ENCODE peak calls at places on chromosomes 13 and 19, in ten cellular contexts. One of them, this sample, is unnamed.

GRCh38 chr19:11034449-11035213 is 54.6 kb upstream of the LDLR start:
- DNase-seq in uterus: no peak
- DNase-seq in tibial nerve: no peak
- DNase-seq in GM06990: no peak
- DNase-seq in Caco-2: no peak
- DNase-seq in foreskin fibroblast: no peak
- DNase-seq in HFF-Myc: no peak
- DNase-seq in neuronal stem cell: no peak
- DNase-seq in CD8-positive, alpha-beta memory T cell: no peak
- DNase-seq in AG09309: no peak
- DNase-seq in this sample: no peak

GRCh38 chr19:28045621-28046020 is 1167.3 kb downstream of the UQCRFS1 start:
- DNase-seq in uterus: no peak
- DNase-seq in GM06990: no peak
- DNase-seq in foreskin fibroblast: no peak
- DNase-seq in HFF-Myc: no peak
- DNase-seq in neuronal stem cell: no peak
- DNase-seq in tibial nerve: no peak
- DNase-seq in AG09309: no peak
- DNase-seq in Caco-2: no peak
- DNase-seq in CD8-positive, alpha-beta memory T cell: no peak
- DNase-seq in this sample: no peak

GRCh38 chr13:27403252-27403678 is 21.2 kb upstream of the GTF3A start:
- DNase-seq in foreskin fibroblast: peak; percentile 28
- DNase-seq in GM06990: no peak
- DNase-seq in tibial nerve: no peak
- DNase-seq in uterus: no peak
- DNase-seq in neuronal stem cell: no peak
- DNase-seq in CD8-positive, alpha-beta memory T cell: no peak
- DNase-seq in HFF-Myc: no peak
- DNase-seq in Caco-2: no peak
- DNase-seq in AG09309: peak; percentile 65
- DNase-seq in this sample: no peak

GRCh38 chr13:28313579-28313978 is 175.2 kb downstream of the PAN3 start:
- DNase-seq in tibial nerve: no peak
- DNase-seq in Caco-2: no peak
- DNase-seq in AG09309: no peak
- DNase-seq in uterus: no peak
- DNase-seq in GM06990: no peak
- DNase-seq in CD8-positive, alpha-beta memory T cell: no peak
- DNase-seq in foreskin fibroblast: no peak
- DNase-seq in HFF-Myc: no peak
- DNase-seq in neuronal stem cell: no peak
- DNase-seq in this sample: no peak

GRCh38 chr19:18397242-18398202 is at the start of gene LRRC25:
- DNase-seq in HFF-Myc: no peak
- DNase-seq in Caco-2: no peak
- DNase-seq in GM06990: no peak
- DNase-seq in CD8-positive, alpha-beta memory T cell: no peak
- DNase-seq in uterus: no peak
- DNase-seq in foreskin fibroblast: no peak
- DNase-seq in AG09309: no peak
- DNase-seq in tibial nerve: peak; percentile 33
- DNase-seq in neuronal stem cell: peak; percentile 57
- DNase-seq in this sample: peak; percentile 23

GRCh38 chr13:73499685-73500084 is 440.9 kb downstream of the KLF5 start:
- DNase-seq in AG09309: no peak
- DNase-seq in Caco-2: no peak
- DNase-seq in tibial nerve: no peak
- DNase-seq in GM06990: no peak
- DNase-seq in neuronal stem cell: no peak
- DNase-seq in uterus: no peak
- DNase-seq in foreskin fibroblast: no peak
- DNase-seq in HFF-Myc: no peak
- DNase-seq in CD8-positive, alpha-beta memory T cell: no peak
- DNase-seq in this sample: no peak

GRCh38 chr19:34474233-34474989 is 7.1 kb upstream of the WTIP start:
- DNase-seq in AG09309: no peak
- DNase-seq in neuronal stem cell: no peak
- DNase-seq in uterus: no peak
- DNase-seq in tibial nerve: no peak
- DNase-seq in CD8-positive, alpha-beta memory T cell: no peak
- DNase-seq in Caco-2: no peak
- DNase-seq in HFF-Myc: no peak
- DNase-seq in GM06990: no peak
- DNase-seq in foreskin fibroblast: peak; percentile 24
- DNase-seq in this sample: no peak

GRCh38 chr13:98445340-98446233 is 131.3 kb downstream of the STK24 start:
- DNase-seq in Caco-2: peak; percentile 77
- DNase-seq in tibial nerve: peak; percentile 78
- DNase-seq in uterus: peak; percentile 82
- DNase-seq in GM06990: peak; percentile 74
- DNase-seq in foreskin fibroblast: peak; percentile 47
- DNase-seq in neuronal stem cell: peak; percentile 54
- DNase-seq in HFF-Myc: no peak
- DNase-seq in CD8-positive, alpha-beta memory T cell: peak; percentile 74
- DNase-seq in AG09309: no peak
- DNase-seq in this sample: peak; percentile 71

GRCh38 chr13:27005556-27005955 is 166.1 kb downstream of the USP12 start:
- DNase-seq in foreskin fibroblast: no peak
- DNase-seq in AG09309: no peak
- DNase-seq in neuronal stem cell: no peak
- DNase-seq in CD8-positive, alpha-beta memory T cell: no peak
- DNase-seq in GM06990: no peak
- DNase-seq in Caco-2: no peak
- DNase-seq in HFF-Myc: no peak
- DNase-seq in tibial nerve: no peak
- DNase-seq in uterus: no peak
- DNase-seq in this sample: no peak

GRCh38 chr13:39509616-39510015 is 93.4 kb downstream of the LHFPL6 start:
- DNase-seq in AG09309: no peak
- DNase-seq in foreskin fibroblast: no peak
- DNase-seq in GM06990: no peak
- DNase-seq in neuronal stem cell: no peak
- DNase-seq in tibial nerve: no peak
- DNase-seq in Caco-2: no peak
- DNase-seq in uterus: no peak
- DNase-seq in HFF-Myc: no peak
- DNase-seq in CD8-positive, alpha-beta memory T cell: no peak
- DNase-seq in this sample: no peak

GRCh38 chr13:72101768-72102400 is 234.9 kb upstream of the DACH1 start:
- DNase-seq in AG09309: no peak
- DNase-seq in GM06990: no peak
- DNase-seq in HFF-Myc: no peak
- DNase-seq in foreskin fibroblast: no peak
- DNase-seq in tibial nerve: no peak
- DNase-seq in CD8-positive, alpha-beta memory T cell: no peak
- DNase-seq in Caco-2: no peak
- DNase-seq in neuronal stem cell: no peak
- DNase-seq in uterus: no peak
- DNase-seq in this sample: no peak

GRCh38 chr19:8126511-8126910 is 22.9 kb downstream of the FBN3 start:
- DNase-seq in tibial nerve: no peak
- DNase-seq in foreskin fibroblast: no peak
- DNase-seq in AG09309: no peak
- DNase-seq in GM06990: no peak
- DNase-seq in HFF-Myc: no peak
- DNase-seq in CD8-positive, alpha-beta memory T cell: no peak
- DNase-seq in uterus: no peak
- DNase-seq in neuronal stem cell: no peak
- DNase-seq in Caco-2: no peak
- DNase-seq in this sample: no peak

GRCh38 chr13:46667687-46668281 is 114.8 kb downstream of the LRCH1 start:
- DNase-seq in neuronal stem cell: no peak
- DNase-seq in GM06990: no peak
- DNase-seq in foreskin fibroblast: no peak
- DNase-seq in HFF-Myc: no peak
- DNase-seq in AG09309: no peak
- DNase-seq in Caco-2: no peak
- DNase-seq in uterus: no peak
- DNase-seq in tibial nerve: no peak
- DNase-seq in CD8-positive, alpha-beta memory T cell: peak; percentile 50
- DNase-seq in this sample: no peak
- H3K4me3 ChIP-seq in neuronal stem cell: no peak overlapping the region
- H3K4me3 ChIP-seq in GM06990: peak overlapping the region; percentile 49
- H3K4me3 ChIP-seq in foreskin fibroblast: peak overlapping the region; percentile 41
- H3K4me3 ChIP-seq in HFF-Myc: no peak overlapping the region
- H3K4me3 ChIP-seq in AG09309: peak overlapping the region; percentile 25
- H3K4me3 ChIP-seq in Caco-2: no peak overlapping the region
- H3K4me3 ChIP-seq in uterus: no peak overlapping the region
- H3K4me3 ChIP-seq in tibial nerve: peak overlapping the region; percentile 29
- H3K4me3 ChIP-seq in CD8-positive, alpha-beta memory T cell: peak overlapping the region; percentile 44
- H3K4me3 ChIP-seq in this sample: no peak overlapping the region

GRCh38 chr13:44331912-44332840 is 41.4 kb upstream of the SERP2 start:
- DNase-seq in Caco-2: no peak
- DNase-seq in GM06990: no peak
- DNase-seq in HFF-Myc: peak; percentile 60
- DNase-seq in neuronal stem cell: no peak
- DNase-seq in AG09309: no peak
- DNase-seq in uterus: peak; percentile 88
- DNase-seq in foreskin fibroblast: peak; percentile 38
- DNase-seq in tibial nerve: peak; percentile 67
- DNase-seq in CD8-positive, alpha-beta memory T cell: no peak
- DNase-seq in this sample: no peak
- H3K4me3 ChIP-seq in Caco-2: no peak overlapping the region
- H3K4me3 ChIP-seq in GM06990: no peak overlapping the region
- H3K4me3 ChIP-seq in HFF-Myc: no peak overlapping the region
- H3K4me3 ChIP-seq in neuronal stem cell: no peak overlapping the region
- H3K4me3 ChIP-seq in AG09309: no peak overlapping the region
- H3K4me3 ChIP-seq in uterus: no peak overlapping the region
- H3K4me3 ChIP-seq in foreskin fibroblast: no peak overlapping the region
- H3K4me3 ChIP-seq in tibial nerve: no peak overlapping the region
- H3K4me3 ChIP-seq in CD8-positive, alpha-beta memory T cell: no peak overlapping the region
- H3K4me3 ChIP-seq in this sample: no peak overlapping the region

GRCh38 chr13:113027566-113027965 is 58.6 kb downstream of the MCF2L start:
- DNase-seq in tibial nerve: no peak
- DNase-seq in GM06990: no peak
- DNase-seq in Caco-2: no peak
- DNase-seq in HFF-Myc: no peak
- DNase-seq in uterus: no peak
- DNase-seq in AG09309: no peak
- DNase-seq in neuronal stem cell: no peak
- DNase-seq in CD8-positive, alpha-beta memory T cell: no peak
- DNase-seq in foreskin fibroblast: no peak
- DNase-seq in this sample: no peak

GRCh38 chr13:113029487-113030258 is 60.7 kb downstream of the MCF2L start:
- DNase-seq in HFF-Myc: no peak
- DNase-seq in neuronal stem cell: peak; percentile 59
- DNase-seq in Caco-2: peak; percentile 74
- DNase-seq in CD8-positive, alpha-beta memory T cell: peak; percentile 48
- DNase-seq in AG09309: no peak
- DNase-seq in foreskin fibroblast: no peak
- DNase-seq in uterus: no peak
- DNase-seq in tibial nerve: no peak
- DNase-seq in GM06990: peak; percentile 38
- DNase-seq in this sample: peak; percentile 40

GRCh38 chr13:113028336-113029060 is 59.5 kb downstream of the MCF2L start:
- DNase-seq in tibial nerve: no peak
- DNase-seq in foreskin fibroblast: no peak
- DNase-seq in uterus: no peak
- DNase-seq in AG09309: no peak
- DNase-seq in GM06990: no peak
- DNase-seq in CD8-positive, alpha-beta memory T cell: no peak
- DNase-seq in Caco-2: no peak
- DNase-seq in neuronal stem cell: no peak
- DNase-seq in HFF-Myc: no peak
- DNase-seq in this sample: no peak

GRCh38 chr13:113027095-113027494 is 58.1 kb downstream of the MCF2L start:
- DNase-seq in neuronal stem cell: no peak
- DNase-seq in Caco-2: no peak
- DNase-seq in uterus: no peak
- DNase-seq in GM06990: no peak
- DNase-seq in HFF-Myc: no peak
- DNase-seq in AG09309: no peak
- DNase-seq in CD8-positive, alpha-beta memory T cell: no peak
- DNase-seq in tibial nerve: no peak
- DNase-seq in foreskin fibroblast: no peak
- DNase-seq in this sample: no peak

DNA sequence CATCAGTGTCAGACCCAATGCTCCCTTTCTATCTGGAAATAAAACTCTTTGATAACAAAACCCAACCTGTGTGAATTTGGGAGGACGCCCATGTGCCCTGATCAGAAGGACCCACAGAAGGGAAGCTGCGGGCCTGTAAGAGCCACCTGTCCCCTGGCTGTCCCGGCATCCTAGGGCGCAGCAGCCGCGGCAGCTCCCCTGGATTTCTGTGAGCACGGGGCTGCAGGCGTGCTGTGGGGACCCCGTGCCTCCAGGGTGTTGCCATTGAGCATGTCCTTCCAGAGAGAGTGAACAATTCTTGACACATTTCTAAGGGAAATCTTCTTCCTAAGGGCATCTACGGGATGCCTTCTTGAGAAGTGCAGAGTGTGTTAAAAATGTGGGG is 60.0 kb downstream of the MCF2L start:
- DNase-seq in uterus: no peak
- DNase-seq in AG09309: no peak
- DNase-seq in tibial nerve: no peak
- DNase-seq in neuronal stem cell: no peak
- DNase-seq in HFF-Myc: no peak
- DNase-seq in CD8-positive, alpha-beta memory T cell: no peak
- DNase-seq in GM06990: no peak
- DNase-seq in foreskin fibroblast: no peak
- DNase-seq in Caco-2: no peak
- DNase-seq in this sample: no peak
- H3K4me3 ChIP-seq in uterus: no peak overlapping the region
- H3K4me3 ChIP-seq in AG09309: no peak overlapping the region
- H3K4me3 ChIP-seq in tibial nerve: no peak overlapping the region
- H3K4me3 ChIP-seq in neuronal stem cell: no peak overlapping the region
- H3K4me3 ChIP-seq in HFF-Myc: no peak overlapping the region
- H3K4me3 ChIP-seq in CD8-positive, alpha-beta memory T cell: no peak overlapping the region
- H3K4me3 ChIP-seq in GM06990: no peak overlapping the region
- H3K4me3 ChIP-seq in foreskin fibroblast: no peak overlapping the region
- H3K4me3 ChIP-seq in Caco-2: no peak overlapping the region
- H3K4me3 ChIP-seq in this sample: no peak overlapping the region

DNA sequence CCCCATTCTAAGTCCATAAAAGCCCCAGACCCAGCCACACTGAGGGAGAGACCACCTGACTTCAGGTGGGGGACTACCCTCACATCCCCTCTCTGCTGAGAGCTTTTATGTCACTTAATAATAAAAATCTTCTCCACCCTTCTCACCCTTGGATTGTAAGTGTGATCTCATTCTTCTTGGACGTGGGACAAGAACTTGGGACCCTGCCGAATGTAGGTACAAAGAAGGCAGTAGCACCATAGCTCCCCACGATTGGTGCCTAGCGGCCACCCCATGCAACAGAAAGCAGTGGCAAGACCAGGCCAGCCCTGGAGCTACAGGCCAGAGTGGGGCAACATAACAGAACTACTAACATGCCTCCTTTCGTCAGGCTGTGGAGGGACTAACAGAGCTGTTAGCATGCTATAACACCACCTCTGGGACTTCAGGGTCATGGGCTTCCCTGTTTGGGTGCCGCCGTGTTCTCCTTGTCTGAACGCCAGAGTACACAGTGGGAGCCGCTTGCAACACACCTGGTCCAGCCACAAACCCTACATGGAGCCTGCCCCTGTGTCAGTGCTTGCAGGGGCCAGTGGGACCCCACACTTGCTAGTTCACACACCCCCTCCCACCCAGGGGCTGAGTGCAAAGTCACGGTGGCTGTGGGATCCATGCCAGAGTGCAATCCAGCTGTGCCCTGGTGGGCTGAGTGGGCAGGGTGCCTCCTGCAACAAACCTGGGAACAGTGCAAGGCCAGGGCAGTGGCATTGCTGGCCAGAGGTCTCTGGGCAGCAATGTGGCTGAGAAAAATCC is 5.2 kb upstream of the FBXO17 start:
- DNase-seq in uterus: no peak
- DNase-seq in Caco-2: no peak
- DNase-seq in HFF-Myc: no peak
- DNase-seq in AG09309: no peak
- DNase-seq in tibial nerve: no peak
- DNase-seq in CD8-positive, alpha-beta memory T cell: no peak
- DNase-seq in neuronal stem cell: no peak
- DNase-seq in GM06990: no peak
- DNase-seq in foreskin fibroblast: no peak
- DNase-seq in this sample: no peak
- H3K4me3 ChIP-seq in uterus: no peak overlapping the region
- H3K4me3 ChIP-seq in Caco-2: no peak overlapping the region
- H3K4me3 ChIP-seq in HFF-Myc: no peak overlapping the region
- H3K4me3 ChIP-seq in AG09309: no peak overlapping the region
- H3K4me3 ChIP-seq in tibial nerve: no peak overlapping the region
- H3K4me3 ChIP-seq in CD8-positive, alpha-beta memory T cell: no peak overlapping the region
- H3K4me3 ChIP-seq in neuronal stem cell: peak overlapping the region; percentile 7
- H3K4me3 ChIP-seq in GM06990: no peak overlapping the region
- H3K4me3 ChIP-seq in foreskin fibroblast: no peak overlapping the region
- H3K4me3 ChIP-seq in this sample: no peak overlapping the region

This sample was measured in NT2/D1.